ENCODE peak calls at places on chromosome 17, in six cellular contexts. Z is aorta; G is keratinocyte; Y is effector memory CD4-positive, alpha-beta T cell; F is upper lobe of left lung; H is heart right ventricle. E is an unnamed sample.

GRCh38 chr17:57552114-57552601 is 192.9 kb downstream of the CCDC182 start:
- DNase-seq in G (no peak), Y (no peak), F (no peak), H (peak), Z (no peak), E (peak)

GRCh38 chr17:46135126-46135812 is 58.0 kb downstream of the KANSL1 start:
- DNase-seq in F (no peak), G (no peak), Z (no peak), Y (no peak), H (no peak), E (no peak)

GRCh38 chr17:57939797-57940196 is 15.4 kb downstream of the CUEDC1 start:
- DNase-seq in Z (peak), H (no peak), G (no peak), Y (no peak), F (peak), E (peak)

GRCh38 chr17:7132511-7133094 is 18.0 kb upstream of the ASGR2 start:
- DNase-seq in H (no peak), G (no peak), Y (peak), Z (no peak), F (no peak), E (no peak)

GRCh38 chr17:68766640-68767039 is 165.5 kb upstream of the FAM20A start:
- DNase-seq in H (no peak), F (no peak), Z (no peak), Y (no peak), G (no peak), E (no peak)

GRCh38 chr17:42153919-42154491 is 784 bp downstream of the RAB5C start:
- DNase-seq in Z (no peak), Y (no peak), H (no peak), G (no peak), F (no peak), E (no peak)

GRCh38 chr17:16352838-16353701 is at the start of gene CENPV:
- DNase-seq in Y (peak), Z (peak), H (no peak), F (peak), G (no peak), E (peak)

GRCh38 chr17:68248886-68249872 is 1.3 kb downstream of the AMZ2 start:
- DNase-seq in Y (no peak), H (no peak), F (no peak), Z (no peak), G (no peak), E (no peak)

GRCh38 chr17:47810200-47810821 is 11.3 kb downstream of the OSBPL7 start:
- DNase-seq in H (no peak), G (peak), F (no peak), Y (peak), Z (peak), E (no peak)

GRCh38 chr17:11747441-11747840 is 149.2 kb downstream of the DNAH9 start:
- DNase-seq in G (no peak), Z (no peak), Y (no peak), F (peak), H (no peak), E (no peak)

GRCh38 chr17:10325036-10325435 is 47.8 kb downstream of the MYH13 start:
- DNase-seq in G (no peak), F (no peak), H (no peak), Z (no peak), Y (no peak), E (no peak)

GRCh38 chr17:55383771-55384679 is 37.6 kb downstream of the MMD start:
- DNase-seq in H (no peak), Z (no peak), Y (no peak), G (no peak), F (no peak), E (no peak)

GRCh38 chr17:74936470-74936799 is 737 bp downstream of the OTOP3 start:
- DNase-seq in F (no peak), H (no peak), Y (no peak), G (no peak), Z (no peak), E (no peak)

GRCh38 chr17:7477392-7478275 is 1.8 kb downstream of the ZBTB4 start:
- DNase-seq in F (peak), Y (no peak), G (no peak), H (peak), Z (peak), E (no peak)

GRCh38 chr17:30378191-30378796 is 433 bp upstream of the CPD start:
- DNase-seq in Z (peak), H (peak), F (peak), Y (peak), G (no peak), E (no peak)

GRCh38 chr17:79721993-79722671 is 8.6 kb upstream of the ENPP7 start:
- DNase-seq in F (peak), G (no peak), H (no peak), Y (no peak), Z (no peak), E (no peak)

GRCh38 chr17:5868916-5869475 is 201.2 kb upstream of the WSCD1 start:
- DNase-seq in Y (no peak), Z (no peak), G (no peak), H (no peak), F (no peak), E (no peak)

GRCh38 chr17:73829676-73830280 is 185.5 kb upstream of the SDK2 start:
- DNase-seq in H (no peak), Z (no peak), Y (no peak), F (no peak), G (no peak), E (no peak)

GRCh38 chr17:48457080-48457836 is 27.2 kb upstream of the SKAP1 start:
- DNase-seq in H (peak), Y (peak), G (no peak), F (peak), Z (peak), E (peak)

GRCh38 chr17:65359016-65359415 is 202.4 kb downstream of the AXIN2 start:
- DNase-seq in G (no peak), H (no peak), F (no peak), Z (no peak), Y (no peak), E (no peak)

GRCh38 chr17:79833744-79834574 is 5.3 kb downstream of the CBX4 start:
- DNase-seq in F (peak), Y (no peak), H (no peak), G (no peak), Z (no peak), E (no peak)

GRCh38 chr17:2235792-2236365 is 67.7 kb downstream of the SMG6 start:
- DNase-seq in G (no peak), Y (no peak), H (peak), F (no peak), Z (no peak), E (no peak)

GRCh38 chr17:82864721-82865240 is 25.0 kb upstream of the ZNF750 start:
- DNase-seq in F (peak), G (no peak), Y (no peak), H (no peak), Z (no peak), E (no peak)

GRCh38 chr17:19295478-19296200 is 58.5 kb downstream of the EPN2 start:
- DNase-seq in Z (no peak), H (no peak), F (no peak), G (no peak), Y (no peak), E (no peak)

GRCh38 chr17:6468051-6468790 is 24.0 kb downstream of the PIMREG start:
- DNase-seq in Z (no peak), Y (no peak), H (no peak), F (no peak), G (no peak), E (no peak)

GRCh38 chr17:2175294-2175628 is 120.4 kb downstream of the HIC1 start:
- DNase-seq in F (no peak), H (no peak), G (no peak), Z (no peak), Y (no peak), E (no peak)

GRCh38 chr17:66605561-66605960 is 229.4 kb upstream of the CACNG5 start:
- DNase-seq in H (no peak), G (no peak), F (no peak), Z (no peak), Y (no peak), E (no peak)

GRCh38 chr17:51548125-51548524 is 287.8 kb downstream of the UTP18 start:
- DNase-seq in H (no peak), Y (no peak), G (no peak), F (no peak), Z (no peak), E (no peak)

GRCh38 chr17:79538291-79538690 is 72.6 kb downstream of the RBFOX3 start:
- DNase-seq in F (no peak), H (no peak), G (no peak), Y (no peak), Z (peak), E (no peak)

GRCh38 chr17:4902540-4902939 is 358 bp downstream of the CHRNE start:
- DNase-seq in F (no peak), H (no peak), Y (no peak), G (no peak), Z (no peak), E (no peak)

GRCh38 chr17:64398330-64398729 is 7.7 kb upstream of the PECAM1 start:
- DNase-seq in H (no peak), Z (no peak), Y (no peak), G (no peak), F (no peak), E (no peak)

GRCh38 chr17:40418428-40418706 is 671 bp upstream of the TOP2A start:
- DNase-seq in H (peak), F (no peak), Z (peak), G (no peak), Y (no peak), E (no peak)
- H3K27ac ChIP-seq in H (peak), F (peak), Z (no peak), G (peak), Y (peak), E (no peak)

DNA sequence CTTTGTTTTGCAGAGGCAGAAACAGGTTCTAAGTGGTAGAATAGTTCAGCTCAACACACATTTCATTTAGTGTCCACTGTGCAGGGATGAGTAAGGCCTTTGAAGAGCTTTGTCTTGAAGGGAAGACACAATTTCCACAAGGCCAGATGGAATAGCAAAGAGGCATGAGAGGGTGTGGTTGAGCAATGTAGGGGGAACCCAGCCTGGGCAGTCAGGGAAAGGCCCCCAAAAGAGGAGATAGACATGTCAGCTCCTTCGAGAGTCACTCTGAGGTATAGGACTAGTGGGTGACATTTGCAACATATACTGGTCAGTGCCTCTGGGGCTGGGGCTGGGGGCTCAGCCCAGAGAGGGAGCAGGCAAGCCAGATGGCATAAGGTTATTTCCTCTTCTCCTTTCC is 7.0 kb downstream of the ALKBH5 start:
- DNase-seq in G (no peak), Y (no peak), F (no peak), H (no peak), Z (no peak), E (no peak)
- H3K27ac ChIP-seq in G (no peak), Y (no peak), F (peak), H (peak), Z (no peak), E (no peak)

GRCh38 chr17:59649886-59650285 is 30.2 kb downstream of the CLTC start:
- DNase-seq in H (no peak), G (no peak), F (no peak), Y (no peak), Z (no peak), E (no peak)
- H3K27ac ChIP-seq in H (no peak), G (no peak), F (no peak), Y (no peak), Z (no peak), E (no peak)

GRCh38 chr17:71975998-71976649 is 144.7 kb upstream of the SOX9 start:
- DNase-seq in F (no peak), Y (no peak), Z (peak), H (peak), G (peak), E (peak)
- H3K27ac ChIP-seq in F (no peak), Y (no peak), Z (no peak), H (peak), G (peak), E (peak)

DNA sequence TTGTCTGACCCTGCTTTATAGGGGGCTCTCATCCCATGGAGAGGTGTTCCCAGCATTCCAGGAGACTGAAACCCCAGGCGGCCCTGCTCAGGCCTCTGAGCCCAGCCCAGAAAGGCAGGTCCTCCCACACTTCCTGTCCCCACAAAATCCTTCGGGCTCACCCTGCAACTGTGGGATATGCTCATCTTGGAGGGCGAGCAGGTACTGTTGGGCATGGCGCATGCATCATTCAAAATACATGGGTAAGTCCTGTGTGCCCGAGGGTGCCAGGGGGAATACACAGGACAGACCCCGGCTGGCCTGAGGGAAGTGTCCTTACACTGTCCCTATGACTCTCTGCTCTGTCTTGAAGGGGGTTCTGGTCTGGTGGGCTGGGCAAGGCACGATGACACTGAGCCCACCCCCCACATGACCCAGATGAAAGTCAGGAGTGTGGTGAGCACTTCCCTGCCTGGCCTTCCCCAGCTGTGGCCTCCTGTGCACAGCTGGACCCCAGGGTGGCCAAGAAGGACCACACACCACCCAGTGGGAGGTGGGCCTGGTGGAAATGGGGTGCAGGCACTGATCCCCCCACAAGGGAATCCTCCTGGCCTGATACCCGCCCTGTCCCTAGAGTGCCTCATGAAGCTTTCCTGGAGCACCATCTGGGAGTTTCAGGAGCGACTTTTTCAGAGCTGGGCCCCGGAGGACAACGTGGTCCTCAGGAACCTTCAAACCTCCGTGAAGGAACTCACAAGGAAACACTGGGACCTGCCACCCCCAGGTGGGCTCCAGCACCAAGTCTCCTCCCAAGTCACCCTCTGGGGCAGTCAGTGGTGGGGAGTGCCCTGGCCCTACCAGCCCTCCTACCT is 46.7 kb downstream of the USP22 start:
- DNase-seq in G (no peak), F (no peak), H (no peak), Y (no peak), Z (no peak), E (no peak)
- H3K27ac ChIP-seq in G (no peak), F (no peak), H (no peak), Y (no peak), Z (no peak), E (peak)

DNA sequence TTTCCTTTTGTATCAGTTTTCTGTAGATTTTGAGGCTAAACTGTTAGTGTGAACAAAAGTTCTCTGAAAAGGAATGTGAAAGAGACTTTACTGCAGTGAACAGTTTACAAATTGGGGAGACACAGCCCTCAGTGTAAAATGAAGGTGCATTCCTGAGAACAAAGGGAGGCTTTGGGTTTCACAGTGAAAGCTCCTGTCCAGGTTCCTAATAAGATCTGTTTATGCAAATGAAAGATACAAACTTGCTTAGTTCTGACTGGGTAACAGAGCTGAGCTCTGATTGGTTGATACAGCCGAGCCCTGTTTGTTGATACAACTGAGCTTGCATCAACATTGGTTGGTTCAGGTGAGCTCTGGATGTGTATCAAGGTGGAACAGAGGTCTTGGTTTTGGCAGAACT is 8.3 kb upstream of the CDRT15 start:
- DNase-seq in G (no peak), Z (no peak), Y (no peak), F (no peak), H (no peak), E (no peak)
- H3K27ac ChIP-seq in G (no peak), Z (no peak), Y (no peak), F (no peak), H (no peak), E (no peak)

GRCh38 chr17:77155125-77155524 is 14.4 kb downstream of the SEC14L1 start:
- DNase-seq in G (no peak), Z (no peak), Y (no peak), H (no peak), F (no peak), E (no peak)
- H3K27ac ChIP-seq in G (no peak), Z (no peak), Y (no peak), H (no peak), F (no peak), E (no peak)

GRCh38 chr17:76048025-76048605 is 21.0 kb upstream of the EVPL start:
- DNase-seq in H (no peak), Z (no peak), Y (no peak), F (no peak), G (no peak), E (no peak)
- H3K27ac ChIP-seq in H (no peak), Z (no peak), Y (no peak), F (no peak), G (no peak), E (no peak)

GRCh38 chr17:44797809-44798208 is 32.3 kb downstream of the GJC1 start:
- DNase-seq in H (no peak), Z (no peak), G (no peak), Y (no peak), F (no peak), E (no peak)

GRCh38 chr17:44795421-44795820 is 34.7 kb downstream of the GJC1 start:
- DNase-seq in G (no peak), Z (no peak), F (no peak), H (no peak), Y (no peak), E (no peak)

GRCh38 chr17:44796731-44797130 is 33.4 kb downstream of the GJC1 start:
- DNase-seq in H (no peak), F (no peak), G (no peak), Y (no peak), Z (no peak), E (no peak)

GRCh38 chr17:44795928-44796327 is 34.2 kb downstream of the GJC1 start:
- DNase-seq in H (no peak), G (no peak), Y (no peak), Z (no peak), F (peak), E (no peak)

DNA sequence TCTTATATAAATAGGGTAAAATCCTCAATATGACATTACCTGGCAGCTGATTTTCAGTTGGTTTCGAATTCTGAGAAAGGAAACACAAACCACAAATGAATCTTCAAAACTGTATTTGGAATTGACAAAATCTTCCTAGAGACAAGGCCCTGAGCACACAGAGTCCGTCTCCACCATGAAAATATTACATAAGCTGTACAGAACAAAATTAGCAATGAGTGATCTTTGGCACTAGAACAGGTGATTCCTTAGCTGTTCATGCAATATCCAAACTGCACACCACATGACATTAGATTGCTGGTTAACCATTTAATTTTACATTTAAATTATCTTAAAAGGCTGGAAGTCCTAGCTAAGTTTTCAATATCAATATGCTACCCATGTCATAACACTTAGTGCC is 31.7 kb downstream of the GJC1 start:
- DNase-seq in Z (no peak), H (no peak), G (no peak), Y (no peak), F (no peak), E (no peak)
- H3K27ac ChIP-seq in Z (peak), H (peak), G (no peak), Y (no peak), F (no peak), E (no peak)

GRCh38 chr17:49760909-49761558 is 2.9 kb downstream of the FAM117A start:
- DNase-seq in H (no peak), Z (no peak), G (no peak), Y (no peak), F (no peak), E (no peak)
- H3K27ac ChIP-seq in H (no peak), Z (no peak), G (no peak), Y (peak), F (no peak), E (no peak)